ENCODE peak calls at places on chromosomes 2 and 18, in ten cellular contexts. B is endothelial cell of umbilical vein, V is thoracic aorta, E is K562, W is A549, C is cardiac muscle cell, Y is transverse colon, I is IMR-90, J is lung, D is astrocyte. A is an unnamed sample.

GRCh38 chr18:10162340-10162739 is 248.5 kb downstream of the VAPA start:
- DNase-seq in D (no peak), V (no peak), J (no peak), Y (no peak), W (no peak), E (no peak), I (no peak), B (no peak), C (no peak), A (no peak)

GRCh38 chr18:31610841-31611240 is 19.2 kb downstream of the TTR start:
- DNase-seq in J (no peak), B (peak; percentile 26), D (no peak), C (peak; percentile 69), I (no peak), V (no peak), E (no peak), W (no peak), Y (peak; percentile 42), A (no peak)

GRCh38 chr2:28717339-28717758 is 34.3 kb upstream of the PPP1CB start:
- DNase-seq in B (peak; percentile 49), C (no peak), I (peak; percentile 85), Y (peak; percentile 33), W (no peak), V (peak; percentile 47), E (no peak), D (peak; percentile 65), J (peak; percentile 75), A (peak; percentile 23)

GRCh38 chr18:58303363-58303762 is 259.3 kb downstream of the NEDD4L start:
- DNase-seq in C (no peak), B (no peak), W (no peak), E (no peak), D (no peak), J (no peak), V (no peak), Y (no peak), I (no peak), A (no peak)

GRCh38 chr2:108938069-108938710 is 50.8 kb downstream of the EDAR start:
- DNase-seq in E (no peak), C (no peak), W (no peak), D (no peak), V (no peak), Y (no peak), J (no peak), I (no peak), B (no peak), A (no peak)

GRCh38 chr2:33029459-33029858 is 82.7 kb downstream of the LTBP1 start:
- DNase-seq in C (no peak), E (no peak), J (no peak), I (no peak), W (no peak), B (no peak), Y (no peak), V (no peak), D (no peak), A (no peak)

GRCh38 chr18:79988079-79988924 is at the start of gene TXNL4A:
- DNase-seq in V (peak; percentile 12), I (peak; percentile 89), Y (peak; percentile 88), J (peak; percentile 85), W (peak; percentile 50), D (peak; percentile 80), C (peak; percentile 87), B (peak; percentile 88), E (peak; percentile 83), A (peak; percentile 86)

GRCh38 chr2:36459725-36460137 is 104.2 kb downstream of the CRIM1 start:
- DNase-seq in I (peak; percentile 63), J (peak; percentile 38), C (peak; percentile 78), Y (peak; percentile 75), B (peak; percentile 78), D (peak; percentile 54), W (peak; percentile 60), V (no peak), E (no peak), A (no peak)

GRCh38 chr2:216404010-216404618 is 8.2 kb upstream of the SMARCAL1 start:
- DNase-seq in V (no peak), J (no peak), I (peak; percentile 37), B (peak; percentile 21), Y (peak; percentile 36), E (peak; percentile 34), W (peak; percentile 20), D (no peak), C (peak; percentile 44), A (peak; percentile 16)

GRCh38 chr18:79394438-79395307 is 1.1 kb upstream of the NFATC1 start:
- DNase-seq in J (no peak), E (no peak), Y (no peak), D (peak; percentile 36), B (peak; percentile 59), I (peak; percentile 49), V (no peak), C (no peak), W (no peak), A (peak; percentile 47)

GRCh38 chr2:137570484-137570883 is 393.8 kb upstream of the HNMT start:
- DNase-seq in V (no peak), B (no peak), D (no peak), W (no peak), Y (no peak), I (no peak), J (no peak), C (no peak), E (no peak), A (no peak)

GRCh38 chr2:8654483-8654882 is 27.4 kb upstream of the ID2 start:
- DNase-seq in B (no peak), I (no peak), C (no peak), E (no peak), J (no peak), W (no peak), Y (no peak), D (no peak), V (no peak), A (no peak)

GRCh38 chr2:142870516-142870915 is 6.9 kb upstream of the KYNU start:
- DNase-seq in D (no peak), B (no peak), V (no peak), I (peak; percentile 21), W (no peak), J (no peak), E (no peak), C (no peak), Y (no peak), A (no peak)

GRCh38 chr2:23954325-23955014 is 14.2 kb downstream of the UBXN2A start:
- DNase-seq in I (no peak), D (no peak), V (no peak), B (no peak), W (no peak), J (no peak), Y (no peak), E (no peak), C (no peak), A (no peak)

GRCh38 chr2:119760876-119761275 is 1.2 kb downstream of the PTPN4 start:
- DNase-seq in E (peak; percentile 29), C (no peak), J (no peak), D (no peak), W (peak; percentile 18), V (no peak), I (peak; percentile 44), Y (no peak), B (peak; percentile 55), A (no peak)
- H3K27ac ChIP-seq in E (peak overlapping the region; percentile 96), C (peak overlapping the region; percentile 24), J (peak overlapping the region; percentile 99), D (no peak overlapping the region), W (peak overlapping the region; percentile 97), V (no peak overlapping the region), I (no peak overlapping the region), Y (peak overlapping the region; percentile 97), B (no peak overlapping the region), A (peak overlapping the region; percentile 34)

DNA sequence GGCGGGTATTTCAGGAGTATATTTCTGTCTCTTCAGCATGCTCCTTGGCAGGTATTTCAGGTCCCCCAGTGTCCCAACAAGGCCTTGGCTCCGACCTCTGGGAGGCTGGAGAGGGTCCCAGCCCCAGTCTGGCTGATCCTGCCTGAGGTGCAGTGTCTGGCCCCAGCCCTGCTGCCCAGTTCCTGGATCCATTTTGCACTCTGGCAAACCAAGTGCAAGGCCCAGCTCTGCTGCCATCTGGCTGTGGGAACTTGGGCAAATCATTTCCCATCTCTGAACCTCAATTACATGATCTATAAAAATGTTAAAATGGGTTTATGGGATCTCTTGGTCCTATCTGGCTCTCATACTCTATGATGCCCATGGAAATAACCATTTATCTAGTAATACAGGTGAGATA is 63.6 kb downstream of the ZBTB7C start:
- DNase-seq in C (no peak), D (no peak), Y (peak; percentile 48), B (no peak), W (no peak), E (no peak), V (no peak), I (peak; percentile 4), J (no peak), A (no peak)
- TF ChIP-seq CTCF in C (peak; percentile 48), D (peak; percentile 26), Y (peak; percentile 34), B (no peak), W (peak; percentile 34), E (peak; percentile 12), V (no peak), I (peak; percentile 37), J (no peak), A (peak; percentile 33)

GRCh38 chr18:55310863-55311262 is 277.1 kb downstream of the TCF4 start:
- DNase-seq in V (no peak), D (no peak), C (no peak), E (no peak), I (no peak), W (no peak), J (no peak), Y (no peak), B (no peak), A (no peak)
- H3K4me1 ChIP-seq in V (peaks cover 25% of the 10 kb centered on the region), D (no peaks in the 10 kb centered on the region), C (no peaks in the 10 kb centered on the region), E (no peaks in the 10 kb centered on the region), I (no peaks in the 10 kb centered on the region), W (no peaks in the 10 kb centered on the region), J (peaks cover 6% of the 10 kb centered on the region), Y (peaks cover 4% of the 10 kb centered on the region), B (peaks cover 2% of the 10 kb centered on the region), A (peaks cover 100% of the 10 kb centered on the region)

DNA sequence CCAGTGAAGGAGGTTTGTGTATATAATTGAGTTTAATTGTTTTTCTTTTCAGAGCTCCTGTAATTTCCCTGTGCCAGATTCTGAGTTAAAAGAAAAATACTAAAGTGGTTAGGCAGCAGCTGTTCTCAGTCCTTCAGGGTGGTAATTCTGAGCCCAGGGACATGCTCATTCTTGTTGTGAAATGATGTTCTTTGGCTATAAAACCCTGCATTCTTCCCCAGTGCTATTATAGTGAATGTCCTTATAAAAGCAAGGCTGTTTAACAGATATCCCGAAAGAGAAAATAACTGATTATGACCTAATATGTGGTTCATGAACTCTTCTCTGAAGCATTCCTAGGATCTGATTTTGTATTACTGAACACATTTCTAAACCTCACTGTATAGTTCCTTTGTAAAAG is 34.0 kb downstream of the ADAM23 start:
- DNase-seq in B (no peak), D (peak; percentile 32), Y (no peak), V (no peak), I (peak; percentile 58), W (no peak), J (no peak), C (no peak), E (no peak), A (no peak)
- H3K27ac ChIP-seq in B (no peak overlapping the region), D (no peak overlapping the region), Y (no peak overlapping the region), V (no peak overlapping the region), I (no peak overlapping the region), W (no peak overlapping the region), J (no peak overlapping the region), C (no peak overlapping the region), E (no peak overlapping the region), A (no peak overlapping the region)

A was measured in heart right ventricle.